ENCODE peak calls at places on chromosomes 1 and 21, in five cellular contexts. One of them, this sample, is unnamed.

GRCh38 chr1:85445906-85446305 is 19.1 kb downstream of the DDAH1 start:
- DNase-seq in GM13977: no peak
- DNase-seq in mammary epithelial cell: peak; percentile 64
- DNase-seq in progenitor cell of endocrine pancreas: no peak
- DNase-seq in lower lobe of right lung: no peak
- DNase-seq in this sample: no peak

GRCh38 chr1:65165269-65166002 is 17.4 kb downstream of the AK4 start:
- DNase-seq in mammary epithelial cell: no peak
- DNase-seq in GM13977: no peak
- DNase-seq in lower lobe of right lung: peak; percentile 63
- DNase-seq in progenitor cell of endocrine pancreas: no peak
- DNase-seq in this sample: no peak

GRCh38 chr1:41500378-41500777 is 15.9 kb upstream of the EDN2 start:
- DNase-seq in mammary epithelial cell: peak; percentile 93
- DNase-seq in lower lobe of right lung: peak; percentile 92
- DNase-seq in GM13977: no peak
- DNase-seq in progenitor cell of endocrine pancreas: no peak
- DNase-seq in this sample: no peak

GRCh38 chr21:33817663-33818433 is 97.8 kb downstream of the ATP5PO start:
- DNase-seq in mammary epithelial cell: no peak
- DNase-seq in GM13977: no peak
- DNase-seq in progenitor cell of endocrine pancreas: no peak
- DNase-seq in lower lobe of right lung: no peak
- DNase-seq in this sample: no peak

GRCh38 chr1:41889506-41890414 is 29.0 kb downstream of the HIVEP3 start:
- DNase-seq in progenitor cell of endocrine pancreas: no peak
- DNase-seq in mammary epithelial cell: no peak
- DNase-seq in GM13977: no peak
- DNase-seq in lower lobe of right lung: no peak
- DNase-seq in this sample: no peak

GRCh38 chr1:16046865-16047264 is 3.3 kb downstream of the CLCNKB start:
- DNase-seq in mammary epithelial cell: no peak
- DNase-seq in lower lobe of right lung: no peak
- DNase-seq in GM13977: no peak
- DNase-seq in progenitor cell of endocrine pancreas: no peak
- DNase-seq in this sample: no peak

GRCh38 chr1:109427171-109427467 is 871 bp upstream of the PSMA5 start:
- DNase-seq in mammary epithelial cell: no peak
- DNase-seq in GM13977: no peak
- DNase-seq in lower lobe of right lung: no peak
- DNase-seq in progenitor cell of endocrine pancreas: no peak
- DNase-seq in this sample: no peak

GRCh38 chr1:103284270-103284669 is 175.9 kb upstream of the COL11A1 start:
- DNase-seq in lower lobe of right lung: no peak
- DNase-seq in progenitor cell of endocrine pancreas: no peak
- DNase-seq in GM13977: no peak
- DNase-seq in mammary epithelial cell: no peak
- DNase-seq in this sample: no peak

GRCh38 chr1:154759196-154759595 is 110.9 kb downstream of the KCNN3 start:
- DNase-seq in lower lobe of right lung: no peak
- DNase-seq in mammary epithelial cell: no peak
- DNase-seq in GM13977: no peak
- DNase-seq in progenitor cell of endocrine pancreas: no peak
- DNase-seq in this sample: no peak

GRCh38 chr1:110671323-110671722 is 3.4 kb downstream of the KCNA3 start:
- DNase-seq in progenitor cell of endocrine pancreas: no peak
- DNase-seq in GM13977: no peak
- DNase-seq in lower lobe of right lung: no peak
- DNase-seq in mammary epithelial cell: no peak
- DNase-seq in this sample: no peak

GRCh38 chr1:85607126-85607912 is 26.8 kb downstream of the CCN1 start:
- DNase-seq in lower lobe of right lung: no peak
- DNase-seq in GM13977: no peak
- DNase-seq in mammary epithelial cell: peak; percentile 98
- DNase-seq in progenitor cell of endocrine pancreas: no peak
- DNase-seq in this sample: no peak

GRCh38 chr1:160722726-160723125 is 11.1 kb upstream of the CD48 start:
- DNase-seq in GM13977: no peak
- DNase-seq in progenitor cell of endocrine pancreas: no peak
- DNase-seq in mammary epithelial cell: no peak
- DNase-seq in lower lobe of right lung: no peak
- DNase-seq in this sample: no peak

GRCh38 chr1:235013512-235013911 is 115.1 kb downstream of the TOMM20 start:
- DNase-seq in mammary epithelial cell: no peak
- DNase-seq in GM13977: no peak
- DNase-seq in progenitor cell of endocrine pancreas: no peak
- DNase-seq in lower lobe of right lung: no peak
- DNase-seq in this sample: no peak

GRCh38 chr1:22915816-22916468 is 56.7 kb downstream of the LACTBL1 start:
- DNase-seq in GM13977: no peak
- DNase-seq in lower lobe of right lung: no peak
- DNase-seq in mammary epithelial cell: no peak
- DNase-seq in progenitor cell of endocrine pancreas: no peak
- DNase-seq in this sample: no peak

GRCh38 chr1:182259229-182259872 is 132.2 kb downstream of the GLUL start:
- DNase-seq in GM13977: peak; percentile 12
- DNase-seq in lower lobe of right lung: peak; percentile 67
- DNase-seq in progenitor cell of endocrine pancreas: no peak
- DNase-seq in mammary epithelial cell: peak; percentile 78
- DNase-seq in this sample: no peak

GRCh38 chr1:33331444-33332356 is 10.8 kb upstream of the A3GALT2 start:
- DNase-seq in progenitor cell of endocrine pancreas: no peak
- DNase-seq in mammary epithelial cell: no peak
- DNase-seq in GM13977: no peak
- DNase-seq in lower lobe of right lung: no peak
- DNase-seq in this sample: no peak

GRCh38 chr1:2583871-2584341 is 2.7 kb upstream of the PRXL2B start:
- DNase-seq in GM13977: no peak
- DNase-seq in mammary epithelial cell: no peak
- DNase-seq in progenitor cell of endocrine pancreas: no peak
- DNase-seq in lower lobe of right lung: peak; percentile 75
- DNase-seq in this sample: peak; percentile 14

GRCh38 chr1:117605164-117605810 is 561 bp upstream of the TENT5C start:
- DNase-seq in mammary epithelial cell: no peak
- DNase-seq in GM13977: peak; percentile 43
- DNase-seq in progenitor cell of endocrine pancreas: no peak
- DNase-seq in lower lobe of right lung: peak; percentile 73
- DNase-seq in this sample: peak; percentile 25

GRCh38 chr1:51518033-51518729 is 885 bp downstream of the EPS15 start:
- DNase-seq in lower lobe of right lung: peak; percentile 58
- DNase-seq in mammary epithelial cell: peak; percentile 48
- DNase-seq in progenitor cell of endocrine pancreas: peak; percentile 11
- DNase-seq in GM13977: peak; percentile 65
- DNase-seq in this sample: peak; percentile 27

GRCh38 chr1:32709075-32709474 is 6.5 kb upstream of the SYNC start:
- DNase-seq in mammary epithelial cell: no peak
- DNase-seq in GM13977: no peak
- DNase-seq in progenitor cell of endocrine pancreas: no peak
- DNase-seq in lower lobe of right lung: no peak
- DNase-seq in this sample: no peak

GRCh38 chr21:37914211-37914900 is 1.9 kb downstream of the KCNJ6 start:
- DNase-seq in GM13977: no peak
- DNase-seq in lower lobe of right lung: peak; percentile 57
- DNase-seq in progenitor cell of endocrine pancreas: peak; percentile 85
- DNase-seq in mammary epithelial cell: peak; percentile 34
- DNase-seq in this sample: peak; percentile 28

GRCh38 chr1:35539073-35539823 is 18.0 kb downstream of the KIAA0319L start:
- DNase-seq in progenitor cell of endocrine pancreas: no peak
- DNase-seq in lower lobe of right lung: no peak
- DNase-seq in GM13977: no peak
- DNase-seq in mammary epithelial cell: peak; percentile 11
- DNase-seq in this sample: peak; percentile 27

GRCh38 chr1:153939476-153939875 is 7.0 kb downstream of the DENND4B start:
- DNase-seq in mammary epithelial cell: no peak
- DNase-seq in progenitor cell of endocrine pancreas: no peak
- DNase-seq in lower lobe of right lung: no peak
- DNase-seq in GM13977: no peak
- DNase-seq in this sample: no peak

GRCh38 chr1:12069616-12070244 is 6.6 kb downstream of the TNFRSF8 start:
- DNase-seq in progenitor cell of endocrine pancreas: no peak
- DNase-seq in lower lobe of right lung: no peak
- DNase-seq in GM13977: no peak
- DNase-seq in mammary epithelial cell: no peak
- DNase-seq in this sample: no peak

GRCh38 chr21:42855937-42856335 is 23.4 kb downstream of the WDR4 start:
- DNase-seq in lower lobe of right lung: no peak
- DNase-seq in progenitor cell of endocrine pancreas: no peak
- DNase-seq in GM13977: no peak
- DNase-seq in mammary epithelial cell: no peak
- DNase-seq in this sample: no peak

GRCh38 chr1:24043345-24044032 is 63.4 kb upstream of the SRSF10 start:
- DNase-seq in mammary epithelial cell: no peak
- DNase-seq in lower lobe of right lung: no peak
- DNase-seq in GM13977: no peak
- DNase-seq in progenitor cell of endocrine pancreas: no peak
- DNase-seq in this sample: no peak

GRCh38 chr21:31873696-31874599 is 1.1 kb downstream of the HUNK start:
- DNase-seq in lower lobe of right lung: peak; percentile 57
- DNase-seq in mammary epithelial cell: no peak
- DNase-seq in GM13977: peak; percentile 55
- DNase-seq in progenitor cell of endocrine pancreas: peak; percentile 86
- DNase-seq in this sample: peak; percentile 83

GRCh38 chr1:107450899-107451664 is 310.2 kb downstream of the NTNG1 start:
- DNase-seq in progenitor cell of endocrine pancreas: no peak
- DNase-seq in lower lobe of right lung: no peak
- DNase-seq in GM13977: peak; percentile 34
- DNase-seq in mammary epithelial cell: no peak
- DNase-seq in this sample: no peak

GRCh38 chr1:210722410-210723081 is 393.8 kb downstream of the HHAT start:
- DNase-seq in lower lobe of right lung: no peak
- DNase-seq in progenitor cell of endocrine pancreas: no peak
- DNase-seq in GM13977: no peak
- DNase-seq in mammary epithelial cell: no peak
- DNase-seq in this sample: no peak

GRCh38 chr1:210727709-210728108 is 399.0 kb downstream of the HHAT start:
- DNase-seq in lower lobe of right lung: no peak
- DNase-seq in mammary epithelial cell: no peak
- DNase-seq in GM13977: no peak
- DNase-seq in progenitor cell of endocrine pancreas: no peak
- DNase-seq in this sample: no peak

GRCh38 chr1:210723646-210724045 is 394.9 kb downstream of the HHAT start:
- DNase-seq in GM13977: no peak
- DNase-seq in progenitor cell of endocrine pancreas: no peak
- DNase-seq in lower lobe of right lung: no peak
- DNase-seq in mammary epithelial cell: no peak
- DNase-seq in this sample: no peak

GRCh38 chr1:210726621-210727020 is 397.9 kb downstream of the HHAT start:
- DNase-seq in mammary epithelial cell: peak; percentile 28
- DNase-seq in progenitor cell of endocrine pancreas: peak; percentile 43
- DNase-seq in GM13977: no peak
- DNase-seq in lower lobe of right lung: no peak
- DNase-seq in this sample: no peak

DNA sequence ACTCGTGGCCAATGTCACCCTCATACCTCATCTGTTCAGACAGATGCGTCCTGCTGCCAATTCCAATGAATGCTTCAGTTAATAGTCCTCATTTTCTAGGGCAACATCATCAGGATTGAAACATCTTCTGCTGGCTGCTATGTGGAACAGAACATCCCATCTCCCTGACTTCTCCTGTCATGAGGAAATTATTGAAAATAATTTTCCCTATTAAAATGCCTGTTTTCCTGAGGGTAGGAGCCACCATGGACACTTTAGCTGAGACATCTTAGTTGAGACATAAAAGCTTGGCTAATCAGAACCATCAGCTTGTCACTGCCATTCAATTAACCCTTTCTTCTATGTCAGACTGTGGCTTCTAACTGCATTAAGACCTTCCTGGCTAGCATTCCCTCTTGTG is 396.1 kb downstream of the HHAT start:
- DNase-seq in lower lobe of right lung: no peak
- DNase-seq in GM13977: no peak
- DNase-seq in progenitor cell of endocrine pancreas: no peak
- DNase-seq in mammary epithelial cell: no peak
- DNase-seq in this sample: no peak
- TF ChIP-seq CTCF in lower lobe of right lung: no peak
- TF ChIP-seq CTCF in GM13977: no peak
- TF ChIP-seq CTCF in progenitor cell of endocrine pancreas: no peak
- TF ChIP-seq CTCF in mammary epithelial cell: no peak
- TF ChIP-seq CTCF in this sample: no peak

DNA sequence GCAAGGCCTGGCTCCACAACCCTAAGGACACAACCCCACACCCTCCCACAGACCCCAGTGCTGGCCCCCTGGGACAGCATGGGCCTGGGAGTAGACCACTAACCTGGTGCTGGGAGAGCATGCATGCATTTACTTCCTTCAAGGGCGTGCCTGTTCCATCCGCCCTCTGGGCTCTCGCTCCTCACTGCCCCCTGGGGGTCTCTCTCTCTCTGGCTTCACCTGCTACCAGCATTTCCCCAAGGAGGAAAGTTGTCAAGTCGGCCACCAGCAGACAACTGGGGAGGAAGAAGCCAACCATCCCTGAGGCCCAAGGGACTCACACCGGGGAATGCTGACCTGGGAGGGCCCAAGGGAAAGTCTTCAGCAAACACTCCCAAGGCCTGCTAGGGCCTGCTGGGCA is 6.5 kb downstream of the LRP8 start:
- DNase-seq in progenitor cell of endocrine pancreas: peak; percentile 40
- DNase-seq in mammary epithelial cell: no peak
- DNase-seq in GM13977: no peak
- DNase-seq in lower lobe of right lung: peak; percentile 20
- DNase-seq in this sample: peak; percentile 52
- TF ChIP-seq CTCF in progenitor cell of endocrine pancreas: peak; percentile 59
- TF ChIP-seq CTCF in mammary epithelial cell: no peak
- TF ChIP-seq CTCF in GM13977: peak; percentile 41
- TF ChIP-seq CTCF in lower lobe of right lung: no peak
- TF ChIP-seq CTCF in this sample: peak; percentile 45

DNA sequence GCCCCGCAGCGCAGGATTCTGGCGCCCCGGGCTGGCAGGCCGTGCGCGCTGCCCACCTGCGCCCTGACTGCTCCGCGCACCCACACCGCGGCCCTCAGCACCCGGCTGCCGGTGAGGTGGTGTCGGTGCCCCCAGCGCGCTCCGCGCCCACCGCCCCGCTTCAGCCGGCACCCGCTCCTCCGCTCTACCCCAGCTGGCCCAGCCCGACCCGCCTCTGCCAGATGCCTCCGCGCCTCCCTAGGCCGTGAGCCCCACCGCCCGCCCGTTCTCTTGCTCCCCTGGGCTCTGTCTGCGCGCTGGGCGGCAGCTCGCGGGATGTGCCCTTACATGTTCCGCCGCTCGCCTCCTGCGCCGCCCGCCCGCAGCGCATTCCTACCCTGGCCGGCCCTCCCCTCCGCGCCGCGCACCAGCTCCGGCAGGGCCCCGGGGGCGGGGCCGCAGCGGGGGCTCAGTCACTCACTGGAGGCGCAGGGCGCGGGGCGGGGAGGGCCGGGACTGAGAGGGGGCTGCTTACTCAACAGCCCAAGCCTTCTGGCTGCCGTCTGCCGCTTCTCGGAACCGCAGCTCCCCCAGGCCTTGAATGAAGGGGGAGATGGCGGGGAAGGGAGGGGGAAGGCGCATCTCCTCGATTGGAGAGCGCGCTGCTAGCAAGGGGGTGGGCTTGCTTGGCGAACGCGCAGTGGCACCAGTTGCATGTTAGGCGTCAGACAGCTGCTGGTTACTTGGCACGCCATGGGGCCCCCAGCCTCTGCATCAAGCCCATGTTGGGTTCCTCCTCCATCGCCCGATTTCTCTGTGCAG is at the start of gene PHLDA3:
- DNase-seq in GM13977: peak; percentile 90
- DNase-seq in mammary epithelial cell: peak; percentile 93
- DNase-seq in progenitor cell of endocrine pancreas: peak; percentile 73
- DNase-seq in lower lobe of right lung: peak; percentile 91
- DNase-seq in this sample: peak; percentile 90
- TF ChIP-seq CTCF in GM13977: peak; percentile 26
- TF ChIP-seq CTCF in mammary epithelial cell: no peak
- TF ChIP-seq CTCF in progenitor cell of endocrine pancreas: peak; percentile 16
- TF ChIP-seq CTCF in lower lobe of right lung: no peak
- TF ChIP-seq CTCF in this sample: no peak

GRCh38 chr1:77143529-77144121 is 75.6 kb downstream of the PIGK start:
- DNase-seq in lower lobe of right lung: no peak
- DNase-seq in progenitor cell of endocrine pancreas: no peak
- DNase-seq in mammary epithelial cell: no peak
- DNase-seq in GM13977: no peak
- DNase-seq in this sample: no peak
- TF ChIP-seq CTCF in lower lobe of right lung: peak; percentile 34
- TF ChIP-seq CTCF in progenitor cell of endocrine pancreas: peak; percentile 59
- TF ChIP-seq CTCF in mammary epithelial cell: peak; percentile 40
- TF ChIP-seq CTCF in GM13977: peak; percentile 26
- TF ChIP-seq CTCF in this sample: peak; percentile 32

This sample was measured in glutamatergic neuron.